ENCODE peak calls at places on chromosomes 12 and 14, in four cellular contexts. Q is mesendoderm, L is fibroblast of villous mesenchyme, H is left lung. B is an unnamed sample.

GRCh38 chr14:58752782-58753181 is 115.0 kb downstream of the DACT1 start:
- DNase-seq in L (no peak), Q (no peak), H (peak), B (no peak)

GRCh38 chr14:95267306-95267705 is 52.4 kb downstream of the CLMN start:
- DNase-seq in Q (no peak), H (no peak), L (no peak), B (no peak)

GRCh38 chr12:93135286-93136239 is 206.5 kb upstream of the EEA1 start:
- DNase-seq in L (peak), H (no peak), Q (no peak), B (peak)

GRCh38 chr12:75705749-75706719 is 194.6 kb upstream of the KRR1 start:
- DNase-seq in H (no peak), Q (no peak), L (peak), B (peak)

GRCh38 chr12:70722584-70723343 is 85.5 kb upstream of the PTPRB start:
- DNase-seq in L (no peak), Q (peak), H (no peak), B (no peak)

GRCh38 chr12:42396473-42397259 is 70.7 kb downstream of the PPHLN1 start:
- DNase-seq in Q (no peak), L (no peak), H (no peak), B (no peak)

GRCh38 chr14:75016815-75017214 is 14.1 kb downstream of the EIF2B2 start:
- DNase-seq in H (no peak), L (no peak), Q (no peak), B (no peak)

GRCh38 chr14:52026921-52027320 is 37.6 kb downstream of the RTRAF start:
- DNase-seq in Q (no peak), H (no peak), L (no peak), B (no peak)

GRCh38 chr12:41531147-41531829 is 343.2 kb downstream of the PDZRN4 start:
- DNase-seq in H (peak), L (no peak), Q (no peak), B (no peak)

GRCh38 chr14:97218713-97219355 is 421.7 kb downstream of the VRK1 start:
- DNase-seq in H (peak), L (no peak), Q (peak), B (no peak)

GRCh38 chr12:52867636-52868035 is 18.8 kb upstream of the KRT78 start:
- DNase-seq in L (no peak), Q (no peak), H (peak), B (no peak)

GRCh38 chr14:101441710-101442109 is 119.6 kb upstream of the DIO3 start:
- DNase-seq in H (no peak), Q (no peak), L (no peak), B (no peak)

GRCh38 chr14:102822311-102822863 is 45.1 kb downstream of the TRAF3 start:
- DNase-seq in Q (no peak), H (no peak), L (no peak), B (no peak)

GRCh38 chr12:122421815-122422737 is at the start of gene CLIP1:
- DNase-seq in H (peak), L (peak), Q (peak), B (peak)

DNA sequence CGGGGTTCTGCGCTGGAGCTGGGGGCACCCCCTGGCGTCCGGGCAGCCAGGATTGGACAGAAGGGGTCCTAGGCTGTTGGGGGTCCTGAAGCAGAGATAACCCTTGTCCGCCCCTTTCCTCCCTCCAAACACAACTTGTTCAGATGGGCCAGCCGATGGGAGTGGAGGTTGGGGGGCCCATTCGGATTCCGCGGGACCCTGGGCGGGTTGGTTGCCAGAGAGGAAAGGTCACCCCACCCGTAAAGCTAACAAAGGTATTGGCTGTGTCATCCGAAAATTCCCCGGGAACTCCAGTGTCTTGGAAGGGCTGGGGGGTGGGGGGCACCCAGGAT is 1.3 kb downstream of the FAM222A start:
- DNase-seq in H (no peak), L (no peak), Q (no peak), B (no peak)
- H3K4me3 ChIP-seq in H (peak), L (peak), Q (peak), B (no peak)

GRCh38 chr12:32450768-32451167 is 51.4 kb downstream of the FGD4 start:
- DNase-seq in H (no peak), L (no peak), Q (no peak), B (no peak)

GRCh38 chr12:32455607-32456063 is 56.3 kb downstream of the FGD4 start:
- DNase-seq in L (peak), H (no peak), Q (peak), B (peak)

GRCh38 chr12:32454866-32455265 is 55.5 kb downstream of the FGD4 start:
- DNase-seq in Q (peak), L (no peak), H (no peak), B (no peak)

GRCh38 chr12:32451816-32452215 is 52.5 kb downstream of the FGD4 start:
- DNase-seq in Q (no peak), H (no peak), L (no peak), B (no peak)

GRCh38 chr12:32454075-32454474 is 54.7 kb downstream of the FGD4 start:
- DNase-seq in H (no peak), Q (peak), L (peak), B (peak)
- H3K4me3 ChIP-seq in H (no peak), Q (no peak), L (no peak), B (peak)

GRCh38 chr12:124312601-124313000 is 17.7 kb downstream of the RFLNA start:
- DNase-seq in L (no peak), H (peak), Q (no peak), B (no peak)
- H3K4me3 ChIP-seq in L (no peak), H (no peak), Q (no peak), B (no peak)

GRCh38 chr14:55433880-55434804 is 6.3 kb downstream of the TBPL2 start:
- DNase-seq in Q (no peak), H (no peak), L (no peak), B (no peak)
- H3K4me3 ChIP-seq in Q (no peak), H (no peak), L (no peak), B (no peak)

GRCh38 chr12:48682927-48683326 is 889 bp upstream of the KANSL2 start:
- DNase-seq in H (no peak), L (no peak), Q (no peak), B (no peak)
- H3K4me3 ChIP-seq in H (peak), L (peak), Q (no peak), B (peak)

GRCh38 chr12:112007945-112008344 is 5.0 kb downstream of the TMEM116 start:
- DNase-seq in H (no peak), L (no peak), Q (no peak), B (no peak)

GRCh38 chr12:112010415-112011344 is 2.3 kb downstream of the TMEM116 start:
- DNase-seq in H (no peak), Q (no peak), L (no peak), B (no peak)

GRCh38 chr12:112005419-112006395 is 7.3 kb downstream of the TMEM116 start:
- DNase-seq in Q (peak), H (no peak), L (peak), B (peak)

GRCh38 chr12:112011685-112012084 is 1.3 kb downstream of the TMEM116 start:
- DNase-seq in L (no peak), Q (no peak), H (no peak), B (no peak)

GRCh38 chr12:112008918-112009317 is 4.0 kb downstream of the TMEM116 start:
- DNase-seq in Q (no peak), H (no peak), L (no peak), B (no peak)
- H3K4me3 ChIP-seq in Q (no peak), H (no peak), L (no peak), B (no peak)

GRCh38 chr12:46560078-46560477 is 187.5 kb upstream of the SLC38A2 start:
- DNase-seq in Q (no peak), L (no peak), H (no peak), B (no peak)

GRCh38 chr12:46558696-46559095 is 186.1 kb upstream of the SLC38A2 start:
- DNase-seq in L (no peak), Q (no peak), H (no peak), B (peak)

GRCh38 chr12:46559311-46559710 is 186.7 kb upstream of the SLC38A2 start:
- DNase-seq in H (no peak), L (peak), Q (no peak), B (peak)

GRCh38 chr12:46560874-46561273 is 188.3 kb upstream of the SLC38A2 start:
- DNase-seq in L (no peak), H (no peak), Q (no peak), B (no peak)

DNA sequence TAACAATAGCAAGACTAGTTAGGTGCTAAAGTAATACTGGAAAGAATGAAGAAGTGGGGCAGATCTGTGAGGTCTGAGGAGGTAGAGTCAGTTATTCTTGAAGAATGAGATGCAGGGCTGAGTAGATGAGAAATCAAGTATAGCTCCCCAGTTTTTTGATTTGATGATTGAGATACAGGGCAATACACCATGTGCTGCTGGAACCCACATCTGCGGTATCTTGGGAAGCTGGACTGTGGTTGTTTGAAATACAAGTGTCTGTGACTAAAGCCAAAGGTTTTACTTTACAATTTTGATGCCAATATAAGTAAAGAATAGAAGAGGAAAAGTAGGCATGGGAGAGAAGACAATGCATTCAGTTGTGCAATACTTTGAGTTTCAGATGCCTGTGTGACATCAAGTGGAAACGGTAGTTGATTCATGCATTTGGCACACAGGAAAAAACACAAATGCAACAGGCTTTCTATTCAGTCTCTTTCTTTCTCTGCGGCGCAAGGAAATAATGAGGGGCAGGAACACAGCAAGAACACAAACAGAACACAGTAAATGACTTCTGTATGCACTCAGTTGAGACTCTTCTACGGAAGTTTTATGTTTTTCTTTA is 190.2 kb upstream of the SLC38A2 start:
- DNase-seq in L (peak), Q (peak), H (no peak), B (peak)
- H3K4me3 ChIP-seq in L (no peak), Q (no peak), H (no peak), B (peak)

GRCh38 chr14:99645545-99646505 is 896 bp downstream of the HHIPL1 start:
- DNase-seq in L (no peak), H (peak), Q (no peak), B (no peak)
- H3K4me3 ChIP-seq in L (peak), H (peak), Q (no peak), B (peak)

GRCh38 chr12:116735951-116736599 is 1.8 kb downstream of the SPRING1 start:
- DNase-seq in L (no peak), H (no peak), Q (peak), B (no peak)
- H3K4me3 ChIP-seq in L (no peak), H (peak), Q (no peak), B (peak)

B was measured in adipocyte.